ENCODE peak calls at places on chromosomes 4 and X, in eight cellular contexts. A, I, W, T, Y, C, M and N are unnamed samples.

GRCh38 chrX:78029663-78030062 is 60.2 kb upstream of the PGAM4 start:
- DNase-seq in C (peak; percentile 14), W (no peak), T (peak; percentile 5), Y (peak; percentile 45), I (peak; percentile 10), A (no peak), M (no peak), N (no peak)

GRCh38 chrX:136856527-136856926 is 24.0 kb downstream of the RBMX start:
- DNase-seq in C (no peak), A (no peak), T (no peak), I (no peak), W (no peak), Y (no peak), M (no peak), N (no peak)

GRCh38 chr4:37054670-37055069 is 189.9 kb upstream of the NWD2 start:
- DNase-seq in I (peak; percentile 19), A (no peak), M (no peak), W (no peak), Y (no peak), T (no peak), C (no peak), N (no peak)

GRCh38 chr4:159515314-159516025 is 412.6 kb downstream of the RAPGEF2 start:
- DNase-seq in Y (no peak), I (no peak), T (no peak), C (no peak), M (no peak), A (no peak), W (no peak), N (no peak)

GRCh38 chrX:29687687-29688086 is 527.7 kb upstream of the MAGEB2 start:
- DNase-seq in A (no peak), M (no peak), I (no peak), C (peak; percentile 64), T (no peak), Y (peak; percentile 69), W (no peak), N (peak; percentile 59)

GRCh38 chrX:85309717-85310116 is 65.9 kb downstream of the ZNF711 start:
- DNase-seq in I (no peak), T (no peak), A (no peak), C (no peak), W (no peak), Y (no peak), M (no peak), N (no peak)

GRCh38 chrX:72011734-72012133 is 101.1 kb downstream of the NHSL2 start:
- DNase-seq in W (no peak), I (no peak), A (no peak), M (no peak), C (no peak), T (no peak), Y (no peak), N (no peak)

GRCh38 chrX:67288958-67289641 is 254.7 kb upstream of the AR start:
- DNase-seq in C (no peak), W (no peak), I (no peak), T (peak; percentile 8), A (no peak), Y (no peak), M (no peak), N (no peak)

GRCh38 chr4:145786261-145786660 is 106.3 kb downstream of the C4orf51 start:
- DNase-seq in Y (no peak), I (no peak), T (no peak), W (no peak), C (no peak), A (no peak), M (no peak), N (no peak)

GRCh38 chrX:15343075-15343476 is 7.8 kb upstream of the PIGA start:
- DNase-seq in T (no peak), C (no peak), A (no peak), I (no peak), Y (peak; percentile 76), W (no peak), M (no peak), N (peak; percentile 18)

GRCh38 chr4:153759407-153760226 is at the start of gene RNF175:
- DNase-seq in C (no peak), Y (no peak), W (no peak), A (no peak), I (peak; percentile 56), T (no peak), M (no peak), N (peak; percentile 60)

GRCh38 chr4:153765836-153766235 is 6.0 kb upstream of the RNF175 start:
- DNase-seq in M (no peak), C (no peak), Y (no peak), A (no peak), W (no peak), I (no peak), T (no peak), N (no peak)

GRCh38 chr4:153764611-153765368 is 5.0 kb upstream of the RNF175 start:
- DNase-seq in A (no peak), W (peak; percentile 45), C (peak; percentile 60), Y (no peak), M (no peak), I (no peak), T (no peak), N (no peak)

GRCh38 chr4:153766758-153767157 is 6.9 kb upstream of the RNF175 start:
- DNase-seq in A (no peak), M (no peak), W (no peak), I (no peak), C (no peak), Y (no peak), T (no peak), N (no peak)

DNA sequence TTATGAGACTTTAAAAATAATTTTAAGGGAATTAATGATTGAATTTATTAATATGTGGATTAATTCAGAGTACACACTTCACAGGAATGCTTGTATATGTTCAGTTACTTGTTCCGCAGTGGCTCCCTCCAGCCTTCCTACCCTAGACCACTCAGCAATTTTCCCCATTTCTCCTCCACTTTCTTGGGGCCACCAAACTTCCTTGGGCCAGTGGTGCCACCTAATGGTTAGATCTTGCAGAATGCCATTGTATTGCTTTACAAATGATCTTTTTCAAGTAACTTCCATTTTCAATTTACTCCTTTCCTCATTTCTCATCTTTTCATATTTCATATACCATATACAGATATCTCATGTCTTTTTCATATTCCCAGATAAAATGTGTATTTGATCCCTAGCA is 3.6 kb upstream of the RNF175 start:
- DNase-seq in T (no peak), A (no peak), I (no peak), Y (no peak), C (no peak), W (no peak), M (no peak), N (no peak)
- TF ChIP-seq CTCF in T (no peak), A (peak; percentile 47), I (peak; percentile 25), Y (peak; percentile 48), C (no peak), W (peak; percentile 41), M (no peak), N (peak; percentile 17)

GRCh38 chrX:154376768-154377167 is 2.3 kb upstream of the EMD start:
- DNase-seq in W (no peak), M (peak; percentile 90), A (no peak), Y (no peak), T (no peak), I (no peak), C (no peak), N (peak; percentile 30)
- H3K4me3 ChIP-seq in W (no peak overlapping the region), M (no peak overlapping the region), A (no peak overlapping the region), Y (no peak overlapping the region), T (no peak overlapping the region), I (no peak overlapping the region), C (no peak overlapping the region), N (no peak overlapping the region)

DNA sequence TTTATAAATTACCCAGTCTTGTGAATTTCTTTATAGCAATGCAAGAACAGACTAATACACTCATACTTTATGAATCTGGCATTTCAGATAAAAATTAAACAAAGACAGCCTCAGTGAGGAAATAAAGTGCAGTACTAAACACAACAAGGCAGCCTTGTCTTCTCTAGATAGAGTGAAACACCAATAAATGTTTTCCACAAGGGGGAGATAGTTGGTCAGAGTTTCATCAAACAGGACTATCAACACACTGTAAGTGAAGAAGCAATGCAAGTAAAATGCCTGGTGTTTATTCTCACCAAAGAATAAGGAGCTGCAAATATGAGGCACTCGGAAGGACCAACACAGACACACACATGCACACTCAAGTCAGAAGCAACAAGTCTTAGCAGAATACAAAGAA is 62.8 kb downstream of the FAM9B start:
- DNase-seq in I (peak; percentile 31), C (peak; percentile 63), Y (peak; percentile 62), W (peak; percentile 40), A (no peak), M (no peak), T (no peak), N (peak; percentile 22)
- TF ChIP-seq CTCF in I (peak; percentile 24), C (peak; percentile 30), Y (peak; percentile 47), W (peak; percentile 32), A (peak; percentile 38), M (no peak), T (no peak), N (peak; percentile 17)

DNA sequence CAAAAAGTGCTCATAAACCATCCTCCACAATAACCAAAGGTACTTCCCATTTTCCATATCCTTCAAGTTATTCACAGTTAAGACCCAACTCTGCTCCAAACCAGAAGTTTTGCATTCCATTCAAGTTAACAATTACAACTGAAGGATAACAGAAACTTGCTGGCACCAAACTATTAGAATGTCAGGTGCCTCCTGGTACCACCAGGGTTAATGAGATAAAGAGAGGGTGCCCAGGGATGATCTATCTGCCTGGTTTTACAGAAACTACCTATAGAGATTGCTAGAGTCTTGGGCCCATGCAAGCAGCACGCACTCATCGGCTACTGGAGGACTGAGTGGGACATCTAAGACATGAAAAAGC is 114.6 kb downstream of the RBM47 start:
- DNase-seq in C (no peak), M (no peak), A (no peak), Y (no peak), T (no peak), I (no peak), W (no peak), N (no peak)
- H3K4me3 ChIP-seq in C (no peak overlapping the region), M (no peak overlapping the region), A (no peak overlapping the region), Y (no peak overlapping the region), T (peak overlapping the region; percentile 23), I (no peak overlapping the region), W (no peak overlapping the region), N (no peak overlapping the region)

DNA sequence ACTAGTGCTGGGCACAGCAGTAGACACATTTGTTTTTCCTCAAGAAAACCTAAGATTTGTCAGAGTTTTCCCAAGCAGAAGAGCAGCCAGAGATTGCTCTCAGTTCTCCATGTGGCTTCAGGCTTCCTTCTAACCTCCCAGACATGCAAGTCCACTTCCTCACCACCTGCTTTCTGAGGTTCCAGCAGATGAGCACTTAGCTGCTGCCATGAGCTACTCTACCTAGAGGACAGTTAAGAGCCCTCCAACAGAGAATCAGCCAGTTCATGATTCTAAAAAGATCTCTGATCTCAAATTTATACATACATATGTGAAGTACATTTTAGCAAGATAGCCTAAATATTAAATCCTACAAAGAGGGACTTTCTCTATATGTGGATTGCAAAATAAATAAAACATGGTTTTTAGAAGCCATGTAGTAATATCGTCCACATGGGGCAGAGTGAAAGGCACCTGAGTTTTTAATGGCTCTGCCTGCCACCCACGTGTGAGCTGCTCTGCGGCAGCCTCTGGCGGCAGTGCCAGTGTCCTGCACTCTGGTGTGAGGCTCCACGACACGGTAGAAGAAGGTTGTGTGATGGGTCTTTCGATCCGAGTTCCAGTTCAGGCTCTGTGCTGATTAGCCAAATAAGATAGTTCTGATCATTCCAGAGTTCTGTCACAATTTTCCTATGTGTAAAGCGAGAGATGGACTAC is 10.3 kb downstream of the CYP4V2 start:
- DNase-seq in Y (peak; percentile 27), M (no peak), C (no peak), I (peak; percentile 57), A (no peak), W (no peak), T (no peak), N (peak; percentile 48)
- TF ChIP-seq CTCF in Y (peak; percentile 58), M (no peak), C (peak; percentile 55), I (peak; percentile 52), A (no peak), W (peak; percentile 77), T (peak; percentile 35), N (peak; percentile 64)

GRCh38 chr4:140635606-140636005 is 66.8 kb upstream of the UCP1 start:
- DNase-seq in A (no peak), T (no peak), M (no peak), Y (no peak), W (no peak), C (peak; percentile 9), I (peak; percentile 54), N (peak; percentile 45)
- H3K4me3 ChIP-seq in A (no peak overlapping the region), T (no peak overlapping the region), M (no peak overlapping the region), Y (no peak overlapping the region), W (no peak overlapping the region), C (no peak overlapping the region), I (no peak overlapping the region), N (no peak overlapping the region)